ENCODE peak calls at places on chromosomes 16 and 17, in nine cellular contexts. W is omental fat pad; B is left lung; N is left cardiac atrium; L is gastroesophageal sphincter; H is natural killer cell treated with Interleukin-12 subunit alpha and Interleukin-12 subunit beta and Interleukin-15 and Interleukin-18, amount 100 ng/mL, for 72 hours; R is GM23338; P is activated T-cell treated with anti-CD3 and anti-CD28 coated beads, Interleukin-2, amount 50 U/mL, for 72 hours; G is aorta. Q is an unnamed sample.

GRCh38 chr17:8909621-8910292 is 42.3 kb upstream of the PIK3R6 start:
- ATAC-seq in R (no peak), P (no peak), B (peak), L (no peak), G (no peak), N (peak), W (no peak), H (no peak), Q (no peak)

GRCh38 chr17:74478369-74479100 is 12.1 kb downstream of the CD300A start:
- ATAC-seq in H (peak), B (peak), N (peak), P (peak), W (peak), G (no peak), L (peak), R (no peak), Q (peak)

GRCh38 chr17:6069611-6070279 is 434 bp upstream of the WSCD1 start:
- ATAC-seq in P (peak), B (peak), N (peak), L (peak), H (peak), R (no peak), W (peak), G (no peak), Q (no peak)

GRCh38 chr17:75273968-75274708 is 3.1 kb upstream of the MIF4GD start:
- ATAC-seq in P (no peak), W (no peak), B (no peak), R (no peak), G (no peak), L (no peak), H (no peak), N (no peak), Q (no peak)

GRCh38 chr16:56911771-56912541 is 20.0 kb upstream of the HERPUD1 start:
- ATAC-seq in N (peak), H (no peak), W (no peak), G (peak), L (peak), R (peak), P (no peak), B (peak), Q (no peak)

GRCh38 chr16:79286646-79287423 is 313.7 kb downstream of the MAF start:
- ATAC-seq in W (peak), G (peak), P (peak), L (peak), R (peak), B (peak), H (no peak), N (peak), Q (peak)

GRCh38 chr17:51231999-51232398 is 27.9 kb downstream of the MBTD1 start:
- ATAC-seq in L (no peak), H (no peak), B (no peak), P (no peak), G (no peak), N (no peak), R (no peak), W (no peak), Q (no peak)

GRCh38 chr17:27552467-27552779 is 78.6 kb upstream of the LGALS9 start:
- ATAC-seq in P (peak), N (peak), R (no peak), H (peak), L (no peak), B (peak), G (no peak), W (peak), Q (peak)

GRCh38 chr16:4052801-4053662 is 63.2 kb downstream of the ADCY9 start:
- ATAC-seq in W (no peak), P (no peak), R (no peak), H (peak), G (peak), L (peak), B (peak), N (peak), Q (no peak)

GRCh38 chr16:67183-67791 is 5.1 kb downstream of the RHBDF1 start:
- ATAC-seq in H (no peak), G (no peak), P (no peak), W (no peak), N (peak), L (no peak), R (no peak), B (no peak), Q (no peak)

GRCh38 chr16:69889295-69889964 is 61.7 kb upstream of the CLEC18A start:
- ATAC-seq in W (no peak), G (no peak), B (no peak), L (no peak), N (no peak), H (peak), P (peak), R (no peak), Q (peak)

GRCh38 chr17:60585887-60586286 is 14.1 kb upstream of the PPM1D start:
- ATAC-seq in R (no peak), H (no peak), P (no peak), G (no peak), L (no peak), B (no peak), N (no peak), W (no peak), Q (no peak)

GRCh38 chr16:754208-755097 is 6.1 kb upstream of the MSLN start:
- ATAC-seq in G (no peak), H (no peak), W (peak), N (peak), L (no peak), B (peak), P (no peak), R (no peak), Q (no peak)

Q was measured in activated T-helper 17 cell treated with anti-CD3 and anti-CD28 coated beads, Interleukin-2, amount 50 U/mL, for 72 hours.